ENCODE peak calls at places on chromosome 4, in seven cellular contexts. G is SK-N-SH, F is GM12878, B is GM12892, L is HepG2, U is K562, T is H1. S is an unnamed sample.

GRCh38 chr4:2251073-2251794 is 9.3 kb upstream of the HAUS3 start:
- DNase-seq in G (peak; percentile 28), F (no peak), B (peak; percentile 9), L (no peak), U (no peak), T (no peak), S (peak; percentile 16)

GRCh38 chr4:142356797-142357196 is 489.3 kb downstream of the INPP4B start:
- DNase-seq in G (no peak), F (no peak), B (no peak), L (no peak), U (no peak), T (no peak), S (no peak)

GRCh38 chr4:144687466-144687865 is 41.5 kb downstream of the HHIP start:
- DNase-seq in G (no peak), F (no peak), B (no peak), L (no peak), U (no peak), T (no peak), S (no peak)

GRCh38 chr4:150265806-150266205 is 187.6 kb downstream of the DCLK2 start:
- DNase-seq in G (no peak), F (no peak), B (no peak), L (no peak), U (no peak), T (no peak), S (no peak)

GRCh38 chr4:48588230-48588943 is 98.3 kb downstream of the ZAR1 start:
- DNase-seq in G (no peak), F (no peak), B (no peak), L (no peak), U (peak; percentile 11), T (no peak), S (no peak)

GRCh38 chr4:89640620-89641366 is 196.2 kb downstream of the SNCA start:
- DNase-seq in G (peak; percentile 65), F (no peak), B (no peak), L (peak; percentile 80), U (peak; percentile 44), T (peak; percentile 80), S (no peak)

GRCh38 chr4:120994521-120994920 is 72.0 kb upstream of the PRDM5 start:
- DNase-seq in G (no peak), F (no peak), B (no peak), L (no peak), U (no peak), T (no peak), S (no peak)

GRCh38 chr4:103400405-103400804 is 202.3 kb upstream of the CENPE start:
- DNase-seq in G (no peak), F (peak; percentile 12), B (no peak), L (peak; percentile 38), U (no peak), T (no peak), S (no peak)

GRCh38 chr4:82905205-82905604 is 4.7 kb downstream of the THAP9 start:
- DNase-seq in G (no peak), F (peak; percentile 77), B (no peak), L (no peak), U (no peak), T (no peak), S (peak; percentile 26)

GRCh38 chr4:181687116-181687515 is 556.1 kb upstream of the TENM3 start:
- DNase-seq in G (no peak), F (no peak), B (no peak), L (no peak), U (no peak), T (no peak), S (no peak)

GRCh38 chr4:69485130-69485529 is 10.6 kb downstream of the UGT2B4 start:
- DNase-seq in G (no peak), F (no peak), B (no peak), L (peak; percentile 47), U (no peak), T (no peak), S (no peak)

GRCh38 chr4:2489081-2489805 is 20.3 kb downstream of the RNF4 start:
- DNase-seq in G (no peak), F (no peak), B (no peak), L (no peak), U (no peak), T (no peak), S (no peak)

GRCh38 chr4:109890076-109890475 is 22.6 kb upstream of the EGF start:
- DNase-seq in G (no peak), F (no peak), B (no peak), L (no peak), U (no peak), T (no peak), S (no peak)

GRCh38 chr4:1403591-1404572 is 2.4 kb downstream of the NKX1-1 start:
- DNase-seq in G (peak; percentile 50), F (no peak), B (peak; percentile 24), L (no peak), U (no peak), T (no peak), S (no peak)

GRCh38 chr4:139844459-139845036 is 178.9 kb downstream of the MGST2 start:
- DNase-seq in G (no peak), F (no peak), B (no peak), L (no peak), U (no peak), T (no peak), S (no peak)

GRCh38 chr4:179151770-179152169 is 1709.5 kb upstream of the AGA start:
- DNase-seq in G (no peak), F (no peak), B (no peak), L (no peak), U (no peak), T (no peak), S (no peak)

GRCh38 chr4:105130945-105131344 is 15.7 kb upstream of the TET2 start:
- DNase-seq in G (no peak), F (no peak), B (no peak), L (no peak), U (no peak), T (no peak), S (no peak)

DNA sequence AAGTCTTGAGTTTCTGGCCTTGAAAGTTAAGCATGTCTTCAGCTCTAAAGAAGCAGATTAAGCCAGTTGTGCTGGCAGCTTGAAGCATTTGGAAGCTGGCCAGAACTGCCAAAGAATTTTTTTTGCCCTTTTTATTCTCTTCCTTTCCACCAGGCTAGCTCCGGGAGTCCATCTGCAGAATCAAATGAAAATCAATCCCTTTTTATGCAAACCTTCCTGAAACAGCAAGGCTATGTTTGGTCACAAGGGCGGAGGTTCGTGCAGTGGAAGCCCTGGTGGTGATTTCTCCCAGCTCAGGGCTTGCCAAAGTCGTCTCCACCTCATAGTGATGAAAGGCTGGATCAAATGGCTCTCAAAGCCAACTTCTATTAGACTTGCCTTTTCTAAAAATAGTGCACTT is 21.6 kb upstream of the C4orf54 start:
- DNase-seq in G (no peak), F (no peak), B (no peak), L (no peak), U (no peak), T (no peak), S (no peak)
- TF ChIP-seq TAF1 in G (no peak), F (no peak), B (no peak), L (no peak), U (no peak), T (no peak), S (no peak)

DNA sequence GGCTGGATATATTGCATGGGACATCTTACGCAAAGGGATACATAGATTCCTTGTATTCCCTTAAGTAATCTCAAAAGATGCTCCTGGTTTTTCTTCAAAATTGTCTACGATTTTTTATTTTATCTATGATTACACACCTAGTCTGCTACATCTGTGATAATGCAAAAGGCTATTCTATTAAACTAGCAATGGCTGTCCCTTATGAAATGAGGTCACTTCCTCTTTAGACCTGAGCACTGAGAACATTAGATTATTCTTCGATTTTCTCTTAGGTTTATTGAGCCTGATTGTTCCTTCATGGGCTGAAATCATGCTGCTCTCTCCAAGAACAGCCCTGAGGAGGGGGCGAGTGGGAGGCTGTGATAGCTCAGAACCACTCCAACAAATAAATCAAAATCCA is 126.8 kb upstream of the ENPP6 start:
- DNase-seq in G (no peak), F (no peak), B (no peak), L (no peak), U (no peak), T (no peak), S (no peak)
- TF ChIP-seq TAF1 in G (no peak), F (no peak), B (no peak), L (no peak), U (no peak), T (no peak), S (no peak)

GRCh38 chr4:112908511-112908910 is 140.9 kb upstream of the ANK2 start:
- DNase-seq in G (no peak), F (no peak), B (no peak), L (no peak), U (no peak), T (no peak), S (no peak)
- TF ChIP-seq TAF1 in G (no peak), F (no peak), B (no peak), L (no peak), U (no peak), T (no peak), S (no peak)

GRCh38 chr4:27714073-27714472 is 853.4 kb downstream of the STIM2 start:
- DNase-seq in G (no peak), F (no peak), B (no peak), L (no peak), U (no peak), T (no peak), S (no peak)
- TF ChIP-seq TAF1 in G (no peak), F (no peak), B (no peak), L (no peak), U (no peak), T (no peak), S (no peak)

DNA sequence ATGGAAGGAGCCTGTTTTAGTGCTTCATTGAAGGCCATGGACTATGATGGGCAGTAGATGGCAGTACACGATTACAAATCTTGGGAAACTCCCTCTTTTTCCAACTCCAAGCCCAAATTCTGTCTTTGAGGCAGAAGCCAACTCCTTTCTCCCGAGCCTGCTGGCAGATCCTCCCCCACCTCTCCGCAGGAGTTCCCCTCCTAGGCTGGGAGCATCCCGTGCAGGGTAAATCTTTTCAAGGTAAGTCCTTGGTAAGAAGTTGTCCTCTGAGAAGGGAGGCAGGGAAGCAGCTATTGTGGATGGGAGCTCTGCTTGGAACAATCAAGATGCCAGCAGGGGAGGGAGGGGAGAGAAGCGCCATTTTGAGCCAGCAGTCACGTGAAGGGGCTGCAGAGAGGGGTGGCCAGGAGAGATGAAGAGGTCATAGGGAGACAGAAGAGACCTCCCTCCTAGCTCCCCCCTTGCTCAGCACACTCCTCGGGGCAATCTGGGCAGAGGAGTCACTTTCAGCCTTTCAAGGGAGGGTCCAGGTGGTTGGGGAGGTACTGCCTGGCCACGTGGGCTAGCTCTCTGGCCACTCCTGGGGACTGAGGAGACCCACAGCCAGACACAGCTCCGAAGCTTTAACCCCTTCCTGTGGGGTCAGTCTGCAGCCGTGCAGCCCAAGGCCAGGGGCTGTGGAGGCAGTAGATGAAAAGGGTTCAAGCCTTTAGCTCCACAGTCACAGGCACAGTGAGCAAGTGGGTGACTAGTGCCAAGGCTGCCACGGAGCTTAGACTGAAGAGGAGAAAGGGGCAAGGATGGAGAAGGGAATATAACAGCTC is 9.6 kb downstream of the CC2D2A start:
- DNase-seq in G (peak; percentile 74), F (no peak), B (no peak), L (peak; percentile 77), U (peak; percentile 75), T (peak; percentile 87), S (no peak)
- TF ChIP-seq TAF1 in G (no peak), F (no peak), B (no peak), L (peak; percentile 53), U (no peak), T (peak; percentile 87), S (no peak)

DNA sequence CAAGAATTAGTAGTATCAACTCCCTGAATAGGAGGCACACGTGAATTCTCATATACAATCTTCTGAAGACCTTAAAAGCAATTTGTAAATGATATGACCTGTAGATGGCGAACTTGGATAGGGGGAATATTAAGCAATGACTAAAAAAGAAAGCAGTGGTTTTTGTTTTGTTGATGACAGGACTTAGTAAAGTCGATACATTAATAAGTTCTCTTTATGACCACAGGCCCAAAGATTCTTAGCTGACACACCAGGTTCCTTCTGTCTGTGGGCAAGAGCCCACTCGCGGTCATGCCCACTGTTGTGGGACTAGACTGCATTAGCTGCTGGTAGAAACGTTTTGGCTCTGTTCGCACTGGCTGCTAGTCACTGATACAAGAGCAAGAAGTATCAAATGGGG is 30.8 kb downstream of the ALPK1 start:
- DNase-seq in G (peak; percentile 27), F (peak; percentile 73), B (no peak), L (peak; percentile 38), U (peak; percentile 37), T (no peak), S (no peak)
- TF ChIP-seq TAF1 in G (no peak), F (no peak), B (no peak), L (no peak), U (no peak), T (no peak), S (no peak)

S was measured in GM12891.